ENCODE peak calls at places on chromosomes 3 and 15, in four cellular contexts. K is left cardiac atrium; I is activated CD8-positive, alpha-beta memory T cell treated with anti-CD3 and anti-CD28 coated beads for 48 hours; Y is COR-L47. Z is an unnamed sample.
A peak's percentile ranks its signal among the peaks of the same experiment; 100 is the strongest.

GRCh38 chr3:179063945-179064560 is 7.6 kb downstream of the ZMAT3 start:
- DNase-seq in K (no peak), I (no peak), Y (no peak), Z (no peak)

GRCh38 chr3:30342319-30343060 is 263.9 kb upstream of the TGFBR2 start:
- DNase-seq in K (peak; percentile 28), I (no peak), Y (no peak), Z (no peak)

GRCh38 chr3:127542441-127542952 is 48.0 kb downstream of the TPRA1 start:
- DNase-seq in K (no peak), I (no peak), Y (peak; percentile 95), Z (no peak)

GRCh38 chr15:76376816-76377215 is 40.2 kb downstream of the ISL2 start:
- DNase-seq in K (no peak), I (no peak), Y (no peak), Z (no peak)

GRCh38 chr15:49888341-49888693 is 230.7 kb downstream of the ATP8B4 start:
- DNase-seq in K (no peak), I (no peak), Y (no peak), Z (no peak)

GRCh38 chr15:57421540-57421939 is 45.2 kb downstream of the CGNL1 start:
- DNase-seq in K (no peak), I (no peak), Y (no peak), Z (no peak)

GRCh38 chr3:192246847-192247520 is 480.4 kb downstream of the FGF12 start:
- DNase-seq in K (no peak), I (no peak), Y (no peak), Z (no peak)

GRCh38 chr15:91258436-91258779 is 158.4 kb downstream of the SV2B start:
- DNase-seq in K (no peak), I (no peak), Y (no peak), Z (no peak)

GRCh38 chr15:99068186-99068585 is 36.7 kb upstream of the SYNM start:
- DNase-seq in K (no peak), I (no peak), Y (no peak), Z (no peak)

GRCh38 chr3:71355862-71356261 is 227.7 kb downstream of the FOXP1 start:
- DNase-seq in K (no peak), I (no peak), Y (no peak), Z (no peak)

GRCh38 chr15:32866486-32867312 is 148.9 kb downstream of the GREM1 start:
- DNase-seq in K (no peak), I (no peak), Y (no peak), Z (no peak)

GRCh38 chr15:55514414-55514850 is 6.4 kb upstream of the DNAAF4 start:
- DNase-seq in K (no peak), I (no peak), Y (no peak), Z (no peak)

GRCh38 chr3:11808231-11808630 is 38.5 kb downstream of the TAMM41 start:
- DNase-seq in K (no peak), I (no peak), Y (no peak), Z (no peak)

GRCh38 chr3:194573680-194574437 is 59.4 kb downstream of the TMEM44 start:
- DNase-seq in K (peak; percentile 58), I (peak; percentile 7), Y (peak; percentile 55), Z (peak; percentile 59)

Z was measured in GM12892.